ENCODE peak calls at places on chromosome 11, in ten cellular contexts. B is heart left ventricle; A is kidney epithelial cell; Y is activated naive CD4-positive, alpha-beta T cell; Z is Karpas-422; I is pons; E is AG10803; Q is stimulated activated naive CD8-positive, alpha-beta T cell treated with anti-CD3 and anti-CD28 coated beads, Interleukin-15, Interleukin-2, amounts not matched to agents 100 U/mL and 50 U/mL, for 24 hours; W is CD8-positive, alpha-beta T cell; V is GM13977. X is an unnamed sample.
A peak's percentile ranks its signal among the peaks of the same experiment; 100 is the strongest.

GRCh38 chr11:122690292-122690691 is 34.8 kb downstream of the UBASH3B start:
- DNase-seq in B (no peak), A (no peak), Y (no peak), Z (no peak), I (no peak), E (no peak), Q (no peak), W (no peak), V (no peak), X (no peak)

GRCh38 chr11:102608699-102609098 is 16.4 kb downstream of the MMP20 start:
- DNase-seq in B (no peak), A (no peak), Y (no peak), Z (no peak), I (no peak), E (no peak), Q (no peak), W (no peak), V (no peak), X (no peak)

GRCh38 chr11:109423860-109424190 is 1.8 kb downstream of the C11orf87 start:
- DNase-seq in B (no peak), A (no peak), Y (no peak), Z (no peak), I (no peak), E (no peak), Q (no peak), W (no peak), V (no peak), X (no peak)

GRCh38 chr11:14073821-14074529 is 111.5 kb downstream of the SPON1 start:
- DNase-seq in B (no peak), A (no peak), Y (no peak), Z (no peak), I (no peak), E (peak; percentile 96), Q (no peak), W (no peak), V (no peak), X (no peak)

GRCh38 chr11:73866095-73866579 is 10.5 kb downstream of the COA4 start:
- DNase-seq in B (no peak), A (no peak), Y (no peak), Z (no peak), I (no peak), E (peak; percentile 52), Q (no peak), W (no peak), V (no peak), X (no peak)

GRCh38 chr11:1659478-1659877 is 29.9 kb downstream of the KRTAP5-5 start:
- DNase-seq in B (no peak), A (no peak), Y (no peak), Z (no peak), I (no peak), E (no peak), Q (no peak), W (no peak), V (no peak), X (no peak)

GRCh38 chr11:117959438-117960149 is 26.6 kb upstream of the IL10RA start:
- DNase-seq in B (no peak), A (no peak), Y (no peak), Z (peak; percentile 56), I (no peak), E (no peak), Q (no peak), W (no peak), V (no peak), X (no peak)

GRCh38 chr11:126214446-126215240 is 3.1 kb downstream of the FAM118B start:
- DNase-seq in B (no peak), A (no peak), Y (no peak), Z (no peak), I (peak; percentile 51), E (no peak), Q (no peak), W (no peak), V (no peak), X (no peak)

GRCh38 chr11:2572491-2573239 is 127.1 kb downstream of the KCNQ1OT1 start:
- DNase-seq in B (peak; percentile 24), A (no peak), Y (no peak), Z (no peak), I (no peak), E (no peak), Q (no peak), W (no peak), V (no peak), X (no peak)

GRCh38 chr11:120651396-120651795 is 139.8 kb downstream of the GRIK4 start:
- DNase-seq in B (no peak), A (no peak), Y (no peak), Z (no peak), I (no peak), E (no peak), Q (no peak), W (no peak), V (no peak), X (no peak)

GRCh38 chr11:124752471-124753100 is 531 bp upstream of the VSIG2 start:
- DNase-seq in B (no peak), A (no peak), Y (no peak), Z (no peak), I (no peak), E (no peak), Q (no peak), W (no peak), V (peak; percentile 30), X (no peak)

GRCh38 chr11:120168108-120168959 is 30.4 kb upstream of the TRIM29 start:
- DNase-seq in B (no peak), A (no peak), Y (no peak), Z (no peak), I (no peak), E (no peak), Q (no peak), W (no peak), V (no peak), X (no peak)

GRCh38 chr11:17528181-17528691 is 16.0 kb downstream of the USH1C start:
- DNase-seq in B (peak; percentile 57), A (no peak), Y (no peak), Z (peak; percentile 81), I (peak; percentile 80), E (peak; percentile 26), Q (peak; percentile 67), W (peak; percentile 33), V (peak; percentile 82), X (peak; percentile 63)

GRCh38 chr11:6599449-6599848 is 4.0 kb downstream of the RRP8 start:
- DNase-seq in B (no peak), A (no peak), Y (no peak), Z (no peak), I (no peak), E (no peak), Q (no peak), W (no peak), V (no peak), X (no peak)

GRCh38 chr11:128522943-128523518 is 64.3 kb downstream of the ETS1 start:
- DNase-seq in B (no peak), A (no peak), Y (no peak), Z (peak; percentile 50), I (no peak), E (no peak), Q (peak; percentile 69), W (peak; percentile 49), V (peak; percentile 51), X (no peak)

GRCh38 chr11:72693271-72693968 is 19.2 kb upstream of the PDE2A start:
- DNase-seq in B (no peak), A (no peak), Y (no peak), Z (no peak), I (no peak), E (no peak), Q (no peak), W (no peak), V (no peak), X (no peak)

GRCh38 chr11:10076458-10077141 is 217.4 kb downstream of the SBF2 start:
- DNase-seq in B (peak; percentile 75), A (no peak), Y (no peak), Z (peak; percentile 82), I (no peak), E (peak; percentile 73), Q (peak; percentile 53), W (peak; percentile 28), V (peak; percentile 49), X (peak; percentile 11)

GRCh38 chr11:119318240-119319135 is 1.6 kb upstream of the MCAM start:
- DNase-seq in B (peak; percentile 38), A (peak; percentile 58), Y (no peak), Z (peak; percentile 65), I (no peak), E (peak; percentile 60), Q (peak; percentile 22), W (no peak), V (peak; percentile 66), X (peak; percentile 68)

GRCh38 chr11:96242971-96243647 is 99.9 kb downstream of the MAML2 start:
- DNase-seq in B (peak; percentile 96), A (peak; percentile 94), Y (peak; percentile 27), Z (peak; percentile 67), I (peak; percentile 85), E (peak; percentile 98), Q (peak; percentile 83), W (peak; percentile 74), V (peak; percentile 78), X (peak; percentile 96)

GRCh38 chr11:46718155-46719019 is 626 bp upstream of the F2 start:
- DNase-seq in B (no peak), A (no peak), Y (no peak), Z (no peak), I (no peak), E (no peak), Q (no peak), W (no peak), V (no peak), X (no peak)

GRCh38 chr11:63609971-63610580 is 4.2 kb downstream of the PLAAT3 start:
- DNase-seq in B (no peak), A (no peak), Y (no peak), Z (no peak), I (peak; percentile 35), E (no peak), Q (no peak), W (no peak), V (no peak), X (no peak)

GRCh38 chr11:19455731-19456130 is 215.0 kb upstream of the E2F8 start:
- DNase-seq in B (peak; percentile 66), A (no peak), Y (no peak), Z (no peak), I (no peak), E (no peak), Q (no peak), W (no peak), V (no peak), X (no peak)

GRCh38 chr11:66176650-66177049 is 91.8 kb upstream of the RAB1B start:
- DNase-seq in B (no peak), A (no peak), Y (no peak), Z (no peak), I (no peak), E (no peak), Q (no peak), W (no peak), V (no peak), X (no peak)

X was measured in G401.